ENCODE peak calls at places on chromosome 20, in eight cellular contexts. Q, A, P, O, B, U, X and N are unnamed samples.
A peak's percentile ranks its signal among the peaks of the same experiment; 100 is the strongest.

GRCh38 chr20:49572857-49573256 is 4.9 kb upstream of the PTGIS start:
- DNase-seq in Q (no peak), A (no peak), P (no peak), O (no peak), B (no peak), U (no peak), X (no peak), N (no peak)

GRCh38 chr20:38213607-38213940 is 47.0 kb downstream of the KIAA1755 start:
- DNase-seq in Q (no peak), A (no peak), P (no peak), O (no peak), B (no peak), U (no peak), X (no peak), N (no peak)

GRCh38 chr20:37828584-37829527 is 74.1 kb upstream of the VSTM2L start:
- DNase-seq in Q (no peak), A (no peak), P (no peak), O (no peak), B (no peak), U (no peak), X (no peak), N (no peak)

GRCh38 chr20:49831770-49832631 is 19.4 kb downstream of the SLC9A8 start:
- DNase-seq in Q (no peak), A (no peak), P (no peak), O (no peak), B (no peak), U (no peak), X (no peak), N (no peak)

GRCh38 chr20:21099653-21100589 is 6.2 kb downstream of the LINC00237 start:
- DNase-seq in Q (no peak), A (peak; percentile 4), P (peak; percentile 30), O (no peak), B (no peak), U (peak; percentile 68), X (peak; percentile 59), N (no peak)

GRCh38 chr20:43767686-43768474 is 41.1 kb upstream of the GTSF1L start:
- DNase-seq in Q (no peak), A (peak; percentile 50), P (no peak), O (no peak), B (no peak), U (no peak), X (peak; percentile 50), N (no peak)

GRCh38 chr20:19673575-19673974 is 84.5 kb upstream of the RIN2 start:
- DNase-seq in Q (no peak), A (no peak), P (no peak), O (no peak), B (no peak), U (no peak), X (no peak), N (no peak)

GRCh38 chr20:44780226-44780625 is 30.1 kb downstream of the RIMS4 start:
- DNase-seq in Q (peak; percentile 28), A (peak; percentile 55), P (peak; percentile 64), O (no peak), B (peak; percentile 55), U (peak; percentile 77), X (no peak), N (no peak)

GRCh38 chr20:31813611-31814010 is 5.5 kb upstream of the MYLK2 start:
- DNase-seq in Q (no peak), A (no peak), P (no peak), O (no peak), B (no peak), U (no peak), X (no peak), N (no peak)

GRCh38 chr20:31815408-31816188 is 3.6 kb upstream of the MYLK2 start:
- DNase-seq in Q (no peak), A (no peak), P (no peak), O (no peak), B (no peak), U (no peak), X (peak; percentile 62), N (no peak)

GRCh38 chr20:31811198-31811597 is 8.0 kb upstream of the MYLK2 start:
- DNase-seq in Q (no peak), A (no peak), P (no peak), O (no peak), B (no peak), U (no peak), X (no peak), N (no peak)

GRCh38 chr20:31809656-31810055 is 9.5 kb upstream of the MYLK2 start:
- DNase-seq in Q (no peak), A (no peak), P (no peak), O (no peak), B (no peak), U (no peak), X (no peak), N (no peak)

DNA sequence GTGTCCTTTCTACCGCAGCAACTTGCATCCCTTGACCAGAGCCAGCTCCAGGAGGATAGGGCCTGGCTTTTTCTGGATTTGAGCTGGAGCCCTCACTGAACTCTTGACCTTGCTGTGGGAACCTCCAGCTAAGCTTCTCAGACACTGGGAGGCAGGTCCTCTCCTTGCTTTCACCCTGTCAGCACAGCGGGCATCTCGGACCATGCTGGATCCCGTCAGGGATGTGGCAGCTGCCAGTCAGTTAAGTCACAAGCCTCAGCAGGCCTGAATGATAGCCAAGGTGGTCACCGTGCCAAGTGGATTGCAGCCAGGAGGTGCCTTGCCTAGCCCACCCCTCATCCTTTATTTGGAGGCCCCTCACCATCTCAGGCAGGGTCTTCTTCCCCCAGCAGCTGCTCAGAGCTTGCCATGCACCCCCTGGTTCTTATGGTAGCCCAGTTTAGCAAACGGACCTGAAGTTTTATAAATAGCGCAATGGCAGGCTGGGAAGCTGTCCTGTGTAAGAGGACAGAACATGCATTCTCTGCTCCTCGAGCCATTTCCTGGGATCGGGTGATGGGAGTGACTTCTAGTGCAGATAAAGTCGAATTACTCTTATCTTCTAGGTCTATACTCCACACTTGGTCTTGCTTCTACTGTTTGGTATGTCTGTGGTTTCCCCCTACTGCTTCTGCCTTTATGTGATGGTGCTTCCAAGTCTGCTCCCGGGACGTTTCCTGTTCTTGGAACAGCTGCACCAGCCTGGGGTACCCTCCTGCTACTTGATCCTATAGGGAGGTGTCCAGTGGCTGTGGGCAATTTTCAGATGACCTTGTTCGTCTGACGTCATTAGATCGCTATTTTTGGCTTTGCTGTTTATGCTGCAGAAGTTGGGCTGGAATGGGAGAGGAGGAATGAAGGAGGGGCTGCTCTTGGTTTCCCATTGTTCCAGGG is 7.1 kb upstream of the MYLK2 start:
- DNase-seq in Q (no peak), A (peak; percentile 96), P (peak; percentile 58), O (no peak), B (no peak), U (no peak), X (no peak), N (no peak)
- TF ChIP-seq RAD21 in Q (no peak), A (no peak), P (no peak), O (no peak), B (no peak), U (no peak), X (no peak), N (no peak)

GRCh38 chr20:4025125-4025524 is 9.8 kb upstream of the RNF24 start:
- DNase-seq in Q (no peak), A (no peak), P (no peak), O (no peak), B (no peak), U (no peak), X (no peak), N (no peak)

GRCh38 chr20:4020256-4020655 is 4.9 kb upstream of the RNF24 start:
- DNase-seq in Q (no peak), A (no peak), P (no peak), O (no peak), B (no peak), U (no peak), X (no peak), N (no peak)

GRCh38 chr20:4022386-4023350 is 7.3 kb upstream of the RNF24 start:
- DNase-seq in Q (no peak), A (no peak), P (no peak), O (no peak), B (no peak), U (no peak), X (no peak), N (no peak)

GRCh38 chr20:4018015-4018748 is 2.8 kb upstream of the RNF24 start:
- DNase-seq in Q (no peak), A (no peak), P (peak; percentile 50), O (no peak), B (no peak), U (no peak), X (no peak), N (no peak)

DNA sequence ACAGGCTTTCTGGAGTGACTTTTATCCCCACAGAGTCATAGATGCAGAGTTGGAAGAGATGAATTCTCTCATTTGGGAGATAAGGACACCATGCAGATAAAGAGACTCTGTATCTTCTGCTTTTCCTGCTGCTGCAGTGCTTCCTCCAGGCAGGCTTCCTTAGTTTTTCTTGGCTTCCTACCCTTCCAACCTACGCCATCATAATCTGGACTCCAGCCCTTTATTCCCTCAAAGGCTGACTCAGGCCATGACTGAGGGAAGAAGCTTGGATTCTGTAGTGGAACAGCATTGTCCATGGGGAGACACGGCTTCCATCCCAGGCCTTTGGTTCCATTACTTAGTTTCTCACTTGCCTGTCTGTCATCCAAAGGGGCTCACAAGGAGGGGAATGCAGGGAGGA is 6.5 kb upstream of the RNF24 start:
- DNase-seq in Q (no peak), A (peak; percentile 58), P (no peak), O (no peak), B (no peak), U (no peak), X (no peak), N (no peak)
- TF ChIP-seq RAD21 in Q (no peak), A (no peak), P (no peak), O (no peak), B (no peak), U (no peak), X (no peak), N (no peak)

GRCh38 chr20:41895633-41896032 is 277.5 kb upstream of the CHD6 start:
- DNase-seq in Q (no peak), A (no peak), P (no peak), O (no peak), B (no peak), U (no peak), X (no peak), N (no peak)
- TF ChIP-seq RAD21 in Q (no peak), A (no peak), P (no peak), O (no peak), B (no peak), U (no peak), X (no peak), N (no peak)

GRCh38 chr20:53918949-53919361 is 151.4 kb downstream of the BCAS1 start:
- DNase-seq in Q (no peak), A (no peak), P (peak; percentile 54), O (no peak), B (no peak), U (peak; percentile 76), X (peak; percentile 52), N (no peak)

GRCh38 chr20:53918010-53918311 is 152.4 kb downstream of the BCAS1 start:
- DNase-seq in Q (no peak), A (no peak), P (no peak), O (no peak), B (no peak), U (no peak), X (no peak), N (no peak)

GRCh38 chr20:53921443-53921973 is 148.9 kb downstream of the BCAS1 start:
- DNase-seq in Q (no peak), A (no peak), P (no peak), O (no peak), B (no peak), U (no peak), X (no peak), N (no peak)

GRCh38 chr20:53920647-53921245 is 149.6 kb downstream of the BCAS1 start:
- DNase-seq in Q (no peak), A (no peak), P (no peak), O (no peak), B (no peak), U (no peak), X (no peak), N (no peak)

DNA sequence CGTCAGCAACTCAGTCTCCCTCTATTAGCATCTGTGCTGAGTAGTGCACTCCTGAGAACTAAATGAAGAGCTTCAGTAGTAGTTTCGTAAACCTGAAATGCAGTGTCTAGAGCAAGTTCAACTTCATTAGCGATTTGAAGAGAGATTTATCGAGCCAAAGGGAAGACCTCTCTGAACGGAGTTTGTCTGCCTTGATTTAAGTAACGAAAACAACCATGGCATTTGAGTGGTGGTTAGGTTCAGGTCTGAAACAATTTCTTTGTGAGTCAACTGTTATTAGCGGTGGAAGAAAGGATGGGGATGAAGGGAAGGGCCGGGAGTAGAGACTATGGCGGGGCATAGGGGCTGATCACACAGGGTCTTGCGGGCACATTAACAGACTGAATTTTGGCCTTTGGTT is 150.5 kb downstream of the BCAS1 start:
- DNase-seq in Q (no peak), A (no peak), P (no peak), O (no peak), B (no peak), U (no peak), X (no peak), N (no peak)
- TF ChIP-seq RAD21 in Q (no peak), A (no peak), P (no peak), O (no peak), B (no peak), U (no peak), X (no peak), N (no peak)